ENCODE peak calls at places on chromosomes 1 and 21, in five cellular contexts. N is gastrocnemius medialis; X is CD8-positive, alpha-beta T cell; Y is GM23338; C is PC-3. S is an unnamed sample.

GRCh38 chr1:38489844-38490270 is 369.7 kb downstream of the RRAGC start:
- DNase-seq in Y (peak; percentile 98), C (peak; percentile 44), N (no peak), X (peak; percentile 47), S (no peak)

GRCh38 chr1:65323246-65323645 is 13.9 kb downstream of the DNAJC6 start:
- DNase-seq in N (no peak), C (peak; percentile 3), X (no peak), Y (no peak), S (no peak)

GRCh38 chr1:229379901-229380300 is 37.1 kb upstream of the CCSAP start:
- DNase-seq in C (no peak), N (no peak), Y (no peak), X (no peak), S (no peak)

GRCh38 chr21:34498623-34499022 is 13.4 kb downstream of the KCNE1 start:
- DNase-seq in Y (no peak), X (no peak), C (no peak), N (no peak), S (no peak)

GRCh38 chr1:68120136-68120791 is 69.8 kb upstream of the DIRAS3 start:
- DNase-seq in C (peak; percentile 89), Y (peak; percentile 83), X (no peak), N (no peak), S (peak; percentile 28)

GRCh38 chr1:145889722-145890121 is 4.1 kb upstream of the ANKRD35 start:
- DNase-seq in N (peak; percentile 80), C (peak; percentile 15), X (no peak), Y (no peak), S (no peak)

GRCh38 chr1:171902527-171902926 is 61.2 kb downstream of the DNM3 start:
- DNase-seq in N (no peak), C (no peak), X (no peak), Y (no peak), S (no peak)

GRCh38 chr1:34419662-34420061 is 243.0 kb downstream of the C1orf94 start:
- DNase-seq in Y (peak; percentile 79), N (no peak), X (no peak), C (no peak), S (no peak)

GRCh38 chr1:50978144-50978851 is 8.3 kb downstream of the CDKN2C start:
- DNase-seq in X (peak; percentile 19), Y (peak; percentile 94), N (peak; percentile 84), C (peak; percentile 74), S (no peak)

GRCh38 chr21:44547656-44548331 is 3.5 kb downstream of the KRTAP10-2 start:
- DNase-seq in Y (no peak), N (no peak), C (no peak), X (peak; percentile 36), S (no peak)

GRCh38 chr1:231420959-231421615 is 1.0 kb downstream of the EGLN1 start:
- DNase-seq in N (peak; percentile 73), X (peak; percentile 45), C (peak; percentile 45), Y (peak; percentile 53), S (no peak)

GRCh38 chr1:197671140-197671539 is 104.1 kb downstream of the DENND1B start:
- DNase-seq in N (no peak), C (no peak), Y (no peak), X (no peak), S (no peak)

GRCh38 chr1:101364370-101365120 is 127.7 kb downstream of the S1PR1 start:
- DNase-seq in N (no peak), Y (no peak), C (no peak), X (no peak), S (no peak)

GRCh38 chr1:32772281-32773017 is 44.7 kb downstream of the YARS1 start:
- DNase-seq in X (no peak), N (no peak), C (no peak), Y (no peak), S (no peak)

GRCh38 chr1:223258751-223259177 is 105.2 kb downstream of the SUSD4 start:
- DNase-seq in Y (no peak), N (no peak), C (peak; percentile 86), X (no peak), S (no peak)

GRCh38 chr1:5748286-5749225 is 243.7 kb downstream of the NPHP4 start:
- DNase-seq in X (no peak), N (no peak), C (no peak), Y (no peak), S (no peak)

GRCh38 chr1:231093158-231093922 is 53.3 kb upstream of the FAM89A start:
- DNase-seq in C (no peak), Y (no peak), X (no peak), N (no peak), S (no peak)

GRCh38 chr1:52672946-52673345 is 25.2 kb downstream of the COA7 start:
- DNase-seq in X (no peak), C (no peak), Y (no peak), N (no peak), S (no peak)

GRCh38 chr21:27681038-27681437 is 714.1 kb upstream of the ADAMTS5 start:
- DNase-seq in N (no peak), X (no peak), Y (no peak), C (peak; percentile 32), S (no peak)

GRCh38 chr1:228058981-228059535 is 23.4 kb upstream of the ARF1 start:
- DNase-seq in X (peak; percentile 68), N (no peak), C (no peak), Y (peak; percentile 42), S (no peak)

GRCh38 chr1:201746156-201746555 is 82.8 kb upstream of the IPO9 start:
- DNase-seq in Y (no peak), C (no peak), X (no peak), N (no peak), S (no peak)
- H3K4me1 ChIP-seq in Y (peaks cover 39% of the 10 kb centered on the region), C (peaks cover 27% of the 10 kb centered on the region), X (no peaks in the 10 kb centered on the region), N (peaks cover 6% of the 10 kb centered on the region), S (peaks cover 57% of the 10 kb centered on the region)

GRCh38 chr1:151990058-151990855 is 3.4 kb downstream of the S100A10 start:
- DNase-seq in Y (no peak), N (no peak), X (no peak), C (peak; percentile 79), S (no peak)
- H3K4me1 ChIP-seq in Y (peaks cover 39% of the 10 kb centered on the region), N (peaks cover 37% of the 10 kb centered on the region), X (peaks cover 62% of the 10 kb centered on the region), C (peaks cover 67% of the 10 kb centered on the region), S (peaks cover 66% of the 10 kb centered on the region)

GRCh38 chr1:46520063-46520911 is 30.7 kb downstream of the DMBX1 start:
- DNase-seq in Y (peak; percentile 64), C (peak; percentile 87), N (no peak), X (no peak), S (no peak)
- H3K4me1 ChIP-seq in Y (peaks cover 52% of the 10 kb centered on the region), C (peaks cover 62% of the 10 kb centered on the region), N (no peaks in the 10 kb centered on the region), X (no peaks in the 10 kb centered on the region), S (peaks cover 13% of the 10 kb centered on the region)

DNA sequence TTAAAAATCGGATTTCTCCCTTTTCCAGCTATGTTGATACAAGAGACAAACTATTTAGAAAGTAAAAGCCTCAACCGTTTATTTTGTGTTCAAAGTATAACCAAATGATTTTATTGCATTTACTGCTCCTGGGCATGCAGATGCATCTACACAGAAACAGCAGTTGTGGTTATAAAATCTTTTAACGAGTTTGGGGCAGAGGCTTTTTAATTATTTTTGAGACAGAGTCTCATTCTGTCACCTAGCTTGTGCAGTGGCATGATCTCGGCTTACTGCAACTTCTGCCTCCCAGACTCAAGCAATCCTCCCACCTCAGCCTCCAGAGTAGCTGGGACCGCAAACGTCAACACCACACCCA is 33.6 kb downstream of the ZNF496 start:
- DNase-seq in N (no peak), X (no peak), C (no peak), Y (no peak), S (no peak)
- H3K4me1 ChIP-seq in N (no peaks in the 10 kb centered on the region), X (peaks cover 13% of the 10 kb centered on the region), C (no peaks in the 10 kb centered on the region), Y (peaks cover 60% of the 10 kb centered on the region), S (no peaks in the 10 kb centered on the region)

S was measured in thoracic aorta.